ENCODE peak calls at places on chromosomes 11 and 22, in ten cellular contexts. X is esophagus squamous epithelium; Q is colonic mucosa; V is breast epithelium; G is CD4-positive, alpha-beta T cell; K is effector memory CD4-positive, alpha-beta T cell; A is keratinocyte; R is cardiac muscle cell; P is heart left ventricle; C is H9. M is an unnamed sample.

GRCh38 chr11:79241842-79242241 is 199.0 kb downstream of the TENM4 start:
- DNase-seq in Q (no peak), P (no peak), C (no peak), X (no peak), V (no peak), G (no peak), K (no peak), A (no peak), R (no peak), M (no peak)

GRCh38 chr11:70397336-70397982 is 870 bp upstream of the CTTN start:
- DNase-seq in K (no peak), G (no peak), X (no peak), A (no peak), R (peak; percentile 31), V (no peak), P (no peak), C (peak; percentile 49), Q (peak; percentile 32), M (no peak)

GRCh38 chr11:13311570-13311969 is 34.0 kb downstream of the BMAL1 start:
- DNase-seq in X (no peak), R (no peak), C (no peak), V (no peak), K (no peak), P (no peak), Q (no peak), G (no peak), A (no peak), M (no peak)

GRCh38 chr11:101439488-101439887 is 144.3 kb downstream of the TRPC6 start:
- DNase-seq in Q (no peak), C (no peak), R (no peak), X (no peak), V (no peak), P (no peak), K (no peak), G (no peak), A (no peak), M (no peak)

GRCh38 chr22:48477031-48477721 is 1350.5 kb downstream of the BRD1 start:
- DNase-seq in G (no peak), Q (no peak), A (no peak), X (no peak), C (peak; percentile 17), K (no peak), R (no peak), V (peak; percentile 65), P (no peak), M (no peak)

GRCh38 chr11:126061707-126062678 is 673 bp downstream of the CDON start:
- DNase-seq in P (peak; percentile 69), X (no peak), K (no peak), G (peak; percentile 14), Q (peak; percentile 35), R (peak; percentile 55), A (no peak), V (peak; percentile 56), C (peak; percentile 62), M (no peak)

GRCh38 chr22:43922123-43922522 is 1.5 kb upstream of the PNPLA3 start:
- DNase-seq in R (no peak), P (no peak), A (no peak), G (no peak), X (no peak), K (no peak), Q (no peak), V (no peak), C (peak; percentile 43), M (no peak)

GRCh38 chr11:112298535-112298934 is 37.9 kb upstream of the PLET1 start:
- DNase-seq in Q (no peak), V (no peak), K (no peak), G (no peak), A (no peak), P (peak; percentile 80), X (no peak), C (no peak), R (no peak), M (no peak)

GRCh38 chr11:78022397-78023396 is at the start of gene KCTD14:
- DNase-seq in K (no peak), A (no peak), V (peak; percentile 59), R (peak; percentile 26), P (no peak), X (no peak), Q (peak; percentile 73), G (no peak), C (peak; percentile 86), M (no peak)

GRCh38 chr11:133811850-133812685 is 33.2 kb downstream of the SPATA19 start:
- DNase-seq in A (no peak), G (no peak), C (no peak), R (no peak), P (no peak), K (no peak), V (no peak), X (no peak), Q (no peak), M (no peak)

GRCh38 chr11:93249437-93250210 is 51.8 kb upstream of the SLC36A4 start:
- DNase-seq in X (no peak), C (no peak), Q (no peak), G (no peak), K (no peak), P (no peak), V (no peak), R (no peak), A (no peak), M (no peak)

GRCh38 chr22:36507518-36508010 is 724 bp upstream of the FOXRED2 start:
- DNase-seq in Q (no peak), A (no peak), V (no peak), R (no peak), C (no peak), K (no peak), P (no peak), X (no peak), G (no peak), M (no peak)
- H3K27ac ChIP-seq in Q (peak overlapping the region; percentile 31), A (no peak overlapping the region), V (peak overlapping the region; percentile 88), R (peak overlapping the region; percentile 3), C (no peak overlapping the region), K (peak overlapping the region; percentile 34), P (peak overlapping the region; percentile 63), X (peak overlapping the region; percentile 84), G (no peak overlapping the region), M (peak overlapping the region; percentile 35)

GRCh38 chr22:46382524-46382923 is 47.0 kb downstream of the TRMU start:
- DNase-seq in K (no peak), G (no peak), Q (no peak), A (no peak), V (no peak), R (no peak), X (no peak), C (no peak), P (peak; percentile 10), M (no peak)

GRCh38 chr22:46380581-46380980 is 45.1 kb downstream of the TRMU start:
- DNase-seq in A (no peak), C (no peak), K (no peak), G (no peak), X (no peak), P (no peak), R (no peak), V (no peak), Q (no peak), M (no peak)

GRCh38 chr22:46380069-46380468 is 44.6 kb downstream of the TRMU start:
- DNase-seq in V (no peak), R (no peak), Q (no peak), C (no peak), A (no peak), G (no peak), K (no peak), X (no peak), P (peak; percentile 36), M (no peak)

GRCh38 chr22:46381731-46382130 is 46.2 kb downstream of the TRMU start:
- DNase-seq in X (no peak), V (no peak), Q (no peak), P (peak; percentile 48), A (no peak), K (no peak), R (no peak), C (no peak), G (no peak), M (no peak)

GRCh38 chr22:46381142-46381541 is 45.6 kb downstream of the TRMU start:
- DNase-seq in Q (peak; percentile 59), G (no peak), K (no peak), X (no peak), R (no peak), V (no peak), P (peak; percentile 7), C (no peak), A (no peak), M (no peak)
- H3K27ac ChIP-seq in Q (no peak overlapping the region), G (no peak overlapping the region), K (no peak overlapping the region), X (no peak overlapping the region), R (no peak overlapping the region), V (no peak overlapping the region), P (no peak overlapping the region), C (no peak overlapping the region), A (no peak overlapping the region), M (no peak overlapping the region)

DNA sequence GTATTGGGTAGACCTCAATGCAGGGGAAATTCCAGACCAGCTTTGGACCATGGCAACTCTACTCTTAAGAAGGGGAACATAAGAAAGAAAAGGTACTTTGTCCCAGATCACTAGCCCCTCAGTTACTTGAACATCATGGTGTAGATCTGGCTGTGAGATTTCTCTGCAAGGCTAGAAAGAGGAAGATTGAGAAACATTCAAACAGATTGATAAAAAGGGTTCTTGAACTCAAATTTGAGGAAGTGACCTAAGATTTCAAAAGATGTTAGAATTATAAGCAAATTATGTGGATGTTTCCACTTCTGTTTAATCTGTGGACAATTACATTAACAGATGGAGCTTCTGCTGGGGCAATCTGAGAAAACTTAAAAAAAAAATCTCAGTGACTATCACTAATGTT is 21.9 kb upstream of the UPB1 start:
- DNase-seq in G (no peak), X (no peak), A (no peak), V (no peak), R (no peak), P (no peak), K (no peak), C (no peak), Q (no peak), M (no peak)
- H3K27ac ChIP-seq in G (no peak overlapping the region), X (no peak overlapping the region), A (no peak overlapping the region), V (no peak overlapping the region), R (no peak overlapping the region), P (peak overlapping the region; percentile 38), K (no peak overlapping the region), C (no peak overlapping the region), Q (no peak overlapping the region), M (no peak overlapping the region)

GRCh38 chr22:41844513-41844912 is 11.6 kb downstream of the SREBF2 start:
- DNase-seq in Q (no peak), P (no peak), A (no peak), K (no peak), C (no peak), X (no peak), V (no peak), G (no peak), R (no peak), M (no peak)

GRCh38 chr22:41844036-41844435 is 11.1 kb downstream of the SREBF2 start:
- DNase-seq in C (no peak), K (no peak), G (no peak), X (no peak), R (no peak), Q (no peak), V (no peak), A (no peak), P (no peak), M (no peak)

GRCh38 chr22:41841085-41841712 is 8.3 kb downstream of the SREBF2 start:
- DNase-seq in X (no peak), G (no peak), Q (peak; percentile 79), K (no peak), R (no peak), V (no peak), A (no peak), P (no peak), C (no peak), M (no peak)

GRCh38 chr22:41845380-41846267 is 12.7 kb downstream of the SREBF2 start:
- DNase-seq in X (no peak), Q (no peak), K (no peak), C (no peak), V (no peak), A (no peak), R (no peak), P (no peak), G (no peak), M (no peak)

GRCh38 chr22:41842996-41843970 is 10.4 kb downstream of the SREBF2 start:
- DNase-seq in R (no peak), G (no peak), V (no peak), A (no peak), Q (no peak), P (no peak), K (no peak), C (no peak), X (no peak), M (no peak)
- H3K27ac ChIP-seq in R (peak overlapping the region; percentile 20), G (no peak overlapping the region), V (peak overlapping the region; percentile 64), A (peak overlapping the region; percentile 56), Q (peak overlapping the region; percentile 83), P (no peak overlapping the region), K (no peak overlapping the region), C (no peak overlapping the region), X (peak overlapping the region; percentile 99), M (no peak overlapping the region)

M was measured in thoracic aorta.